ENCODE peak calls at places on chromosomes 2 and 18, in six cellular contexts. One of them, this sample, is unnamed.

GRCh38 chr2:157899125-157899839 is 23.2 kb upstream of the ACVR1 start:
- DNase-seq in neural progenitor cell: no peak
- DNase-seq in MM.1S: peak; percentile 88
- DNase-seq in PC-9: no peak
- DNase-seq in PC-3: no peak
- DNase-seq in GM23338: no peak
- DNase-seq in this sample: no peak

GRCh38 chr2:27095745-27096651 is 9.4 kb downstream of the KHK start:
- DNase-seq in neural progenitor cell: peak; percentile 80
- DNase-seq in MM.1S: peak; percentile 45
- DNase-seq in PC-9: no peak
- DNase-seq in PC-3: peak; percentile 23
- DNase-seq in GM23338: peak; percentile 87
- DNase-seq in this sample: peak; percentile 80

GRCh38 chr2:71851094-71851755 is 296.4 kb downstream of the CYP26B1 start:
- DNase-seq in neural progenitor cell: no peak
- DNase-seq in MM.1S: no peak
- DNase-seq in PC-9: no peak
- DNase-seq in PC-3: no peak
- DNase-seq in GM23338: no peak
- DNase-seq in this sample: peak; percentile 52

GRCh38 chr18:40911582-40912254 is 1043.3 kb upstream of the PIK3C3 start:
- DNase-seq in neural progenitor cell: no peak
- DNase-seq in MM.1S: no peak
- DNase-seq in PC-9: no peak
- DNase-seq in PC-3: peak; percentile 34
- DNase-seq in GM23338: no peak
- DNase-seq in this sample: peak; percentile 55

GRCh38 chr2:33706410-33706809 is 107.3 kb upstream of the FAM98A start:
- DNase-seq in neural progenitor cell: no peak
- DNase-seq in MM.1S: no peak
- DNase-seq in PC-9: no peak
- DNase-seq in PC-3: no peak
- DNase-seq in GM23338: no peak
- DNase-seq in this sample: no peak

GRCh38 chr2:228180126-228181097 is 1.1 kb downstream of the SPHKAP start:
- DNase-seq in neural progenitor cell: peak; percentile 49
- DNase-seq in MM.1S: no peak
- DNase-seq in PC-9: no peak
- DNase-seq in PC-3: no peak
- DNase-seq in GM23338: peak; percentile 73
- DNase-seq in this sample: peak; percentile 20

GRCh38 chr2:99728166-99728565 is 238.3 kb upstream of the REV1 start:
- DNase-seq in neural progenitor cell: no peak
- DNase-seq in MM.1S: no peak
- DNase-seq in PC-9: no peak
- DNase-seq in PC-3: no peak
- DNase-seq in GM23338: no peak
- DNase-seq in this sample: no peak

GRCh38 chr2:27322301-27322765 is 564 bp downstream of the MPV17 start:
- DNase-seq in neural progenitor cell: no peak
- DNase-seq in MM.1S: no peak
- DNase-seq in PC-9: peak; percentile 12
- DNase-seq in PC-3: peak; percentile 4
- DNase-seq in GM23338: peak; percentile 26
- DNase-seq in this sample: peak; percentile 48

GRCh38 chr2:66574701-66575624 is 140.0 kb downstream of the MEIS1 start:
- DNase-seq in neural progenitor cell: peak; percentile 94
- DNase-seq in MM.1S: no peak
- DNase-seq in PC-9: peak; percentile 41
- DNase-seq in PC-3: peak; percentile 77
- DNase-seq in GM23338: peak; percentile 96
- DNase-seq in this sample: peak; percentile 90

GRCh38 chr2:226118471-226119429 is 680.9 kb downstream of the IRS1 start:
- DNase-seq in neural progenitor cell: no peak
- DNase-seq in MM.1S: no peak
- DNase-seq in PC-9: peak; percentile 33
- DNase-seq in PC-3: peak; percentile 92
- DNase-seq in GM23338: peak; percentile 5
- DNase-seq in this sample: peak; percentile 94

GRCh38 chr2:178478102-178478441 is 328 bp downstream of the FKBP7 start:
- DNase-seq in neural progenitor cell: peak; percentile 30
- DNase-seq in MM.1S: no peak
- DNase-seq in PC-9: no peak
- DNase-seq in PC-3: no peak
- DNase-seq in GM23338: peak; percentile 21
- DNase-seq in this sample: peak; percentile 68

GRCh38 chr2:216011320-216011849 is 2.0 kb downstream of the MREG start:
- DNase-seq in neural progenitor cell: no peak
- DNase-seq in MM.1S: no peak
- DNase-seq in PC-9: no peak
- DNase-seq in PC-3: no peak
- DNase-seq in GM23338: no peak
- DNase-seq in this sample: no peak

GRCh38 chr2:233087725-233088124 is 27.6 kb downstream of the INPP5D start:
- DNase-seq in neural progenitor cell: no peak
- DNase-seq in MM.1S: no peak
- DNase-seq in PC-9: no peak
- DNase-seq in PC-3: no peak
- DNase-seq in GM23338: no peak
- DNase-seq in this sample: no peak
- H3K4me3 ChIP-seq in neural progenitor cell: no peak overlapping the region
- H3K4me3 ChIP-seq in MM.1S: no peak overlapping the region
- H3K4me3 ChIP-seq in PC-9: no peak overlapping the region
- H3K4me3 ChIP-seq in PC-3: no peak overlapping the region
- H3K4me3 ChIP-seq in GM23338: no peak overlapping the region
- H3K4me3 ChIP-seq in this sample: no peak overlapping the region

DNA sequence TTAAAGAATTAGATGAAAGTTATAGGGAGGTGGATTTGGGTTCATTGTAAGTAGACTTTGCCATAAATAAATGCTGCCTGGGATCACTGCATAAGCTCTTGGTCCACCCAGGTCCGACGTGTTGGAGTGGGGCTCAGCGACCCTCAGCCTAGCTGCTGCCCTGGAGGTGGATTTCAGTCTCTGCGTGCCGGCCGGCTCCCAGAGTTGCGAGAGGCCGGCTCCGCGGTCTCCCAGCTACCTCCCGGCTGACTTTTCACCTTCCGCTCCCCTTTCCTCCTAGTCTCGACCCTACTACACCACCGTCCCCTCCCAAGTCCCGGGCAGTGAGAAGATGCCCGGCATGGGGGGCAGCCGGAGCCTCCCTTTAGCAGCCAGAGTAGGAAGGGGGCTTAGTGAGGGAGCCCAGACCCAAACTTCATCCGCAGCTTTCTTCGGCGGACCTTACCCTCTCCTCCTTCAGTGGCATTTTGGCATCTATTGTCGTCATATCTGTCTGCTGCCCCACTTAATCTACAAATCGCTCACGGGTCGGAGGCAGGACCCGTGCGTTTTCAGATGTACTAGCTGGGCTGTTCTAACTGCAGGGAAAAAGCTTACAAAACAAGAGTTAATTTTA is 8.1 kb downstream of the EMX1 start:
- DNase-seq in neural progenitor cell: peak; percentile 65
- DNase-seq in MM.1S: no peak
- DNase-seq in PC-9: no peak
- DNase-seq in PC-3: no peak
- DNase-seq in GM23338: peak; percentile 70
- DNase-seq in this sample: no peak
- TF ChIP-seq EZH2 in neural progenitor cell: peak; percentile 91
- TF ChIP-seq EZH2 in MM.1S: no peak
- TF ChIP-seq EZH2 in PC-9: no peak
- TF ChIP-seq EZH2 in PC-3: no peak
- TF ChIP-seq EZH2 in GM23338: peak; percentile 91
- TF ChIP-seq EZH2 in this sample: peak; percentile 94

DNA sequence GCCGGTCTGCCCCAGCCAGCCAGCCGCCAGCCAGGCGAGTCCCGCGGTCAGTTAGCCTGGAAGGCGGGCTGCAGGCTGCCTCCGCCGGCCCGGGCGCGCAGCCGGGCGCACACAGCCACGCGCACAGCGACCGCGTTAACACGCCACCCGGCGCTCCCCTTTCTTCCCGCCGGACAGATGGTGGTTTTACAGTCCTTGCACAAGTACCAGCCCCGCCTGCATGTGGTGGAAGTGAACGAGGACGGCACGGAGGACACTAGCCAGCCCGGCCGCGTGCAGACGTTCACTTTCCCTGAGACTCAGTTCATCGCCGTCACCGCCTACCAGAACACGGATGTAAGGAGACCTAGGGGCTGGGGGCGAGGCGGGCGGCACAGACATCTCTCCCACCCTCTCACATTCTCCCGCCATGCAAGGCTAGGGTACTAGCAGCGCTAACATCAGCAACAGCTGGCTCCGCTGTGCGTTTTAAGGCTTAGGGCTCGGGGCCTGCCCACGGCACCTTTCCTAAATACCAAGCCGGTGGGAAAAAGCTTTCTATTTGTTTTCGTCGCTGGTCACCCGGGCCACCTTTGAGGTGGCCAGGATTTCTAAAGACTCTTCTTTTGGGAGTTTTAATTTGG is 2.7 kb downstream of the TBR1 start:
- DNase-seq in neural progenitor cell: peak; percentile 82
- DNase-seq in MM.1S: no peak
- DNase-seq in PC-9: no peak
- DNase-seq in PC-3: no peak
- DNase-seq in GM23338: peak; percentile 70
- DNase-seq in this sample: peak; percentile 45
- H3F3A ChIP-seq in neural progenitor cell: peaks cover 35% of the 10 kb centered on the region
- H3F3A ChIP-seq in MM.1S: no peaks in the 10 kb centered on the region
- H3F3A ChIP-seq in PC-9: no peaks in the 10 kb centered on the region
- H3F3A ChIP-seq in PC-3: no peaks in the 10 kb centered on the region
- H3F3A ChIP-seq in GM23338: peaks cover 27% of the 10 kb centered on the region
- H3F3A ChIP-seq in this sample: no peaks in the 10 kb centered on the region

GRCh38 chr2:46509804-46510203 is 30.4 kb downstream of the TMEM247 start:
- DNase-seq in neural progenitor cell: no peak
- DNase-seq in MM.1S: no peak
- DNase-seq in PC-9: no peak
- DNase-seq in PC-3: no peak
- DNase-seq in GM23338: no peak
- DNase-seq in this sample: no peak

GRCh38 chr2:46508734-46509133 is 29.4 kb downstream of the TMEM247 start:
- DNase-seq in neural progenitor cell: no peak
- DNase-seq in MM.1S: no peak
- DNase-seq in PC-9: no peak
- DNase-seq in PC-3: no peak
- DNase-seq in GM23338: no peak
- DNase-seq in this sample: no peak

GRCh38 chr2:46506131-46506706 is 26.9 kb downstream of the TMEM247 start:
- DNase-seq in neural progenitor cell: no peak
- DNase-seq in MM.1S: no peak
- DNase-seq in PC-9: no peak
- DNase-seq in PC-3: no peak
- DNase-seq in GM23338: no peak
- DNase-seq in this sample: no peak

GRCh38 chr2:46510596-46511177 is 31.3 kb downstream of the TMEM247 start:
- DNase-seq in neural progenitor cell: no peak
- DNase-seq in MM.1S: no peak
- DNase-seq in PC-9: no peak
- DNase-seq in PC-3: no peak
- DNase-seq in GM23338: no peak
- DNase-seq in this sample: peak; percentile 41

DNA sequence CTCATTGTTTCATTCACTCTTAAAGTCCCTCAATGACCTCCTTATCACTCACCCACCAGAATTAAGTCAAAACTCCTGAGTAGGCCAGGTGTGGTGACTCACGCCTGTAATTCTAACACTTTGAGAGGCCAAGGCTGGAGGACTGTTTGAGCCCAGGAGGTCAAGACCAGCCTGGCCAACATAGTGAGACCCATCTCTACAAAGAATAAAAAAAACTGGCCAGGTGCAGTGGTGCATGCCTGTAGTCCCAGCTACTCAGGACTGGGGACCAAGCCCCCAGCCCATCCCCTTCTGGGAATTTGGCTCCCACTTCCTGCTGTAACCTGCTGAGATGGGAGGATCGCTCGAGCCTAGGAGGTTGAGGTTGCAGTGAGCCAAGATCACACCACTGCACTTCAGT is 28.9 kb downstream of the TMEM247 start:
- DNase-seq in neural progenitor cell: no peak
- DNase-seq in MM.1S: no peak
- DNase-seq in PC-9: no peak
- DNase-seq in PC-3: no peak
- DNase-seq in GM23338: no peak
- DNase-seq in this sample: no peak
- H3K4me3 ChIP-seq in neural progenitor cell: no peak overlapping the region
- H3K4me3 ChIP-seq in MM.1S: no peak overlapping the region
- H3K4me3 ChIP-seq in PC-9: no peak overlapping the region
- H3K4me3 ChIP-seq in PC-3: no peak overlapping the region
- H3K4me3 ChIP-seq in GM23338: no peak overlapping the region
- H3K4me3 ChIP-seq in this sample: no peak overlapping the region